ENCODE peak calls at places on chromosome 9, in nine cellular contexts. One of them, this sample, is unnamed.

GRCh38 chr9:96222132-96222531 is 79.8 kb downstream of the HSD17B3 start:
- DNase-seq in naive thymus-derived CD4-positive, alpha-beta T cell: no peak
- DNase-seq in prostate gland: no peak
- DNase-seq in MM.1S: no peak
- DNase-seq in lung: no peak
- DNase-seq in ovary: no peak
- DNase-seq in endothelial cell of umbilical vein: no peak
- DNase-seq in left ventricle myocardium inferior: no peak
- DNase-seq in heart right ventricle: no peak
- DNase-seq in this sample: no peak

GRCh38 chr9:34989946-34990635 is 546 bp downstream of the DNAJB5 start:
- DNase-seq in naive thymus-derived CD4-positive, alpha-beta T cell: peak; percentile 53
- DNase-seq in prostate gland: peak; percentile 27
- DNase-seq in MM.1S: peak; percentile 43
- DNase-seq in lung: no peak
- DNase-seq in ovary: peak; percentile 73
- DNase-seq in endothelial cell of umbilical vein: peak; percentile 69
- DNase-seq in left ventricle myocardium inferior: peak; percentile 62
- DNase-seq in heart right ventricle: peak; percentile 57
- DNase-seq in this sample: peak; percentile 63

GRCh38 chr9:38180631-38181030 is 111.6 kb upstream of the SHB start:
- DNase-seq in naive thymus-derived CD4-positive, alpha-beta T cell: no peak
- DNase-seq in prostate gland: no peak
- DNase-seq in MM.1S: no peak
- DNase-seq in lung: no peak
- DNase-seq in ovary: no peak
- DNase-seq in endothelial cell of umbilical vein: no peak
- DNase-seq in left ventricle myocardium inferior: no peak
- DNase-seq in heart right ventricle: no peak
- DNase-seq in this sample: no peak

GRCh38 chr9:137083418-137084004 is 3.3 kb upstream of the MAN1B1 start:
- DNase-seq in naive thymus-derived CD4-positive, alpha-beta T cell: no peak
- DNase-seq in prostate gland: no peak
- DNase-seq in MM.1S: no peak
- DNase-seq in lung: peak; percentile 43
- DNase-seq in ovary: peak; percentile 56
- DNase-seq in endothelial cell of umbilical vein: peak; percentile 79
- DNase-seq in left ventricle myocardium inferior: no peak
- DNase-seq in heart right ventricle: no peak
- DNase-seq in this sample: peak; percentile 42

GRCh38 chr9:117145811-117146490 is 268.9 kb downstream of the ASTN2 start:
- DNase-seq in naive thymus-derived CD4-positive, alpha-beta T cell: no peak
- DNase-seq in prostate gland: no peak
- DNase-seq in MM.1S: no peak
- DNase-seq in lung: no peak
- DNase-seq in ovary: no peak
- DNase-seq in endothelial cell of umbilical vein: no peak
- DNase-seq in left ventricle myocardium inferior: no peak
- DNase-seq in heart right ventricle: no peak
- DNase-seq in this sample: no peak

GRCh38 chr9:21465859-21466518 is 16.1 kb downstream of the IFNE start:
- DNase-seq in naive thymus-derived CD4-positive, alpha-beta T cell: peak; percentile 38
- DNase-seq in prostate gland: peak; percentile 18
- DNase-seq in MM.1S: peak; percentile 50
- DNase-seq in lung: no peak
- DNase-seq in ovary: no peak
- DNase-seq in endothelial cell of umbilical vein: peak; percentile 88
- DNase-seq in left ventricle myocardium inferior: no peak
- DNase-seq in heart right ventricle: no peak
- DNase-seq in this sample: no peak

GRCh38 chr9:137392232-137393007 is 30.5 kb downstream of the EXD3 start:
- DNase-seq in naive thymus-derived CD4-positive, alpha-beta T cell: no peak
- DNase-seq in prostate gland: no peak
- DNase-seq in MM.1S: no peak
- DNase-seq in lung: no peak
- DNase-seq in ovary: no peak
- DNase-seq in endothelial cell of umbilical vein: no peak
- DNase-seq in left ventricle myocardium inferior: no peak
- DNase-seq in heart right ventricle: no peak
- DNase-seq in this sample: no peak

GRCh38 chr9:115220339-115221009 is 102.5 kb upstream of the TNC start:
- DNase-seq in naive thymus-derived CD4-positive, alpha-beta T cell: no peak
- DNase-seq in prostate gland: no peak
- DNase-seq in MM.1S: no peak
- DNase-seq in lung: no peak
- DNase-seq in ovary: no peak
- DNase-seq in endothelial cell of umbilical vein: no peak
- DNase-seq in left ventricle myocardium inferior: no peak
- DNase-seq in heart right ventricle: no peak
- DNase-seq in this sample: no peak

GRCh38 chr9:72524820-72525539 is 3.6 kb downstream of the TMC1 start:
- DNase-seq in naive thymus-derived CD4-positive, alpha-beta T cell: no peak
- DNase-seq in prostate gland: peak; percentile 68
- DNase-seq in MM.1S: no peak
- DNase-seq in lung: no peak
- DNase-seq in ovary: no peak
- DNase-seq in endothelial cell of umbilical vein: peak; percentile 99
- DNase-seq in left ventricle myocardium inferior: no peak
- DNase-seq in heart right ventricle: no peak
- DNase-seq in this sample: peak; percentile 50

GRCh38 chr9:14303526-14303925 is 10.4 kb downstream of the NFIB start:
- DNase-seq in naive thymus-derived CD4-positive, alpha-beta T cell: no peak
- DNase-seq in prostate gland: no peak
- DNase-seq in MM.1S: no peak
- DNase-seq in lung: no peak
- DNase-seq in ovary: no peak
- DNase-seq in endothelial cell of umbilical vein: no peak
- DNase-seq in left ventricle myocardium inferior: no peak
- DNase-seq in heart right ventricle: no peak
- DNase-seq in this sample: no peak

GRCh38 chr9:97747201-97747965 is 50.2 kb upstream of the XPA start:
- DNase-seq in naive thymus-derived CD4-positive, alpha-beta T cell: no peak
- DNase-seq in prostate gland: no peak
- DNase-seq in MM.1S: no peak
- DNase-seq in lung: no peak
- DNase-seq in ovary: no peak
- DNase-seq in endothelial cell of umbilical vein: no peak
- DNase-seq in left ventricle myocardium inferior: no peak
- DNase-seq in heart right ventricle: no peak
- DNase-seq in this sample: no peak

GRCh38 chr9:133685653-133686504 is 49.7 kb downstream of the DBH start:
- DNase-seq in naive thymus-derived CD4-positive, alpha-beta T cell: no peak
- DNase-seq in prostate gland: no peak
- DNase-seq in MM.1S: no peak
- DNase-seq in lung: no peak
- DNase-seq in ovary: no peak
- DNase-seq in endothelial cell of umbilical vein: no peak
- DNase-seq in left ventricle myocardium inferior: peak; percentile 15
- DNase-seq in heart right ventricle: no peak
- DNase-seq in this sample: no peak

GRCh38 chr9:77738932-77739331 is 90.8 kb upstream of the GNA14 start:
- DNase-seq in naive thymus-derived CD4-positive, alpha-beta T cell: no peak
- DNase-seq in prostate gland: no peak
- DNase-seq in MM.1S: no peak
- DNase-seq in lung: no peak
- DNase-seq in ovary: no peak
- DNase-seq in endothelial cell of umbilical vein: no peak
- DNase-seq in left ventricle myocardium inferior: no peak
- DNase-seq in heart right ventricle: no peak
- DNase-seq in this sample: no peak

GRCh38 chr9:115369322-115369957 is 251.5 kb upstream of the TNC start:
- DNase-seq in naive thymus-derived CD4-positive, alpha-beta T cell: no peak
- DNase-seq in prostate gland: peak; percentile 6
- DNase-seq in MM.1S: no peak
- DNase-seq in lung: no peak
- DNase-seq in ovary: no peak
- DNase-seq in endothelial cell of umbilical vein: no peak
- DNase-seq in left ventricle myocardium inferior: peak; percentile 23
- DNase-seq in heart right ventricle: peak; percentile 17
- DNase-seq in this sample: no peak

GRCh38 chr9:6827370-6827949 is 69.7 kb downstream of the KDM4C start:
- DNase-seq in naive thymus-derived CD4-positive, alpha-beta T cell: peak; percentile 28
- DNase-seq in prostate gland: no peak
- DNase-seq in MM.1S: peak; percentile 40
- DNase-seq in lung: no peak
- DNase-seq in ovary: no peak
- DNase-seq in endothelial cell of umbilical vein: peak; percentile 69
- DNase-seq in left ventricle myocardium inferior: no peak
- DNase-seq in heart right ventricle: no peak
- DNase-seq in this sample: no peak

GRCh38 chr9:76423216-76424177 is 29.3 kb upstream of the RFK start:
- DNase-seq in naive thymus-derived CD4-positive, alpha-beta T cell: no peak
- DNase-seq in prostate gland: no peak
- DNase-seq in MM.1S: no peak
- DNase-seq in lung: no peak
- DNase-seq in ovary: no peak
- DNase-seq in endothelial cell of umbilical vein: no peak
- DNase-seq in left ventricle myocardium inferior: no peak
- DNase-seq in heart right ventricle: no peak
- DNase-seq in this sample: no peak

GRCh38 chr9:131986576-131986975 is 93.1 kb downstream of the MED27 start:
- DNase-seq in naive thymus-derived CD4-positive, alpha-beta T cell: no peak
- DNase-seq in prostate gland: no peak
- DNase-seq in MM.1S: no peak
- DNase-seq in lung: no peak
- DNase-seq in ovary: no peak
- DNase-seq in endothelial cell of umbilical vein: no peak
- DNase-seq in left ventricle myocardium inferior: no peak
- DNase-seq in heart right ventricle: no peak
- DNase-seq in this sample: no peak

GRCh38 chr9:7394007-7394774 is 405.4 kb downstream of the DMAC1 start:
- DNase-seq in naive thymus-derived CD4-positive, alpha-beta T cell: no peak
- DNase-seq in prostate gland: no peak
- DNase-seq in MM.1S: no peak
- DNase-seq in lung: no peak
- DNase-seq in ovary: no peak
- DNase-seq in endothelial cell of umbilical vein: no peak
- DNase-seq in left ventricle myocardium inferior: no peak
- DNase-seq in heart right ventricle: no peak
- DNase-seq in this sample: no peak

GRCh38 chr9:90000925-90001324 is 396.1 kb downstream of the GADD45G start:
- DNase-seq in naive thymus-derived CD4-positive, alpha-beta T cell: no peak
- DNase-seq in prostate gland: no peak
- DNase-seq in MM.1S: no peak
- DNase-seq in lung: no peak
- DNase-seq in ovary: no peak
- DNase-seq in endothelial cell of umbilical vein: no peak
- DNase-seq in left ventricle myocardium inferior: no peak
- DNase-seq in heart right ventricle: no peak
- DNase-seq in this sample: no peak

GRCh38 chr9:70902705-70903131 is 218.7 kb downstream of the TRPM3 start:
- DNase-seq in naive thymus-derived CD4-positive, alpha-beta T cell: no peak
- DNase-seq in prostate gland: no peak
- DNase-seq in MM.1S: no peak
- DNase-seq in lung: no peak
- DNase-seq in ovary: no peak
- DNase-seq in endothelial cell of umbilical vein: peak; percentile 87
- DNase-seq in left ventricle myocardium inferior: no peak
- DNase-seq in heart right ventricle: no peak
- DNase-seq in this sample: no peak

GRCh38 chr9:69380811-69381210 is 55.8 kb downstream of the ENTREP1 start:
- DNase-seq in naive thymus-derived CD4-positive, alpha-beta T cell: no peak
- DNase-seq in prostate gland: no peak
- DNase-seq in MM.1S: no peak
- DNase-seq in lung: no peak
- DNase-seq in ovary: no peak
- DNase-seq in endothelial cell of umbilical vein: no peak
- DNase-seq in left ventricle myocardium inferior: no peak
- DNase-seq in heart right ventricle: no peak
- DNase-seq in this sample: no peak

GRCh38 chr9:69637801-69638200 is 34.4 kb downstream of the APBA1 start:
- DNase-seq in naive thymus-derived CD4-positive, alpha-beta T cell: no peak
- DNase-seq in prostate gland: no peak
- DNase-seq in MM.1S: no peak
- DNase-seq in lung: no peak
- DNase-seq in ovary: no peak
- DNase-seq in endothelial cell of umbilical vein: peak; percentile 16
- DNase-seq in left ventricle myocardium inferior: no peak
- DNase-seq in heart right ventricle: no peak
- DNase-seq in this sample: no peak

GRCh38 chr9:126805546-126806262 is 864 bp downstream of the ZBTB43 start:
- DNase-seq in naive thymus-derived CD4-positive, alpha-beta T cell: peak; percentile 54
- DNase-seq in prostate gland: no peak
- DNase-seq in MM.1S: peak; percentile 87
- DNase-seq in lung: peak; percentile 81
- DNase-seq in ovary: no peak
- DNase-seq in endothelial cell of umbilical vein: peak; percentile 33
- DNase-seq in left ventricle myocardium inferior: peak; percentile 61
- DNase-seq in heart right ventricle: peak; percentile 56
- DNase-seq in this sample: peak; percentile 74

GRCh38 chr9:129864991-129865647 is 29.9 kb downstream of the USP20 start:
- DNase-seq in naive thymus-derived CD4-positive, alpha-beta T cell: no peak
- DNase-seq in prostate gland: no peak
- DNase-seq in MM.1S: no peak
- DNase-seq in lung: no peak
- DNase-seq in ovary: no peak
- DNase-seq in endothelial cell of umbilical vein: no peak
- DNase-seq in left ventricle myocardium inferior: no peak
- DNase-seq in heart right ventricle: no peak
- DNase-seq in this sample: no peak
- H3K36me3 ChIP-seq in naive thymus-derived CD4-positive, alpha-beta T cell: peaks cover 5% of the 10 kb centered on the region
- H3K36me3 ChIP-seq in prostate gland: no peaks in the 10 kb centered on the region
- H3K36me3 ChIP-seq in MM.1S: no peaks in the 10 kb centered on the region
- H3K36me3 ChIP-seq in lung: peaks cover 60% of the 10 kb centered on the region
- H3K36me3 ChIP-seq in ovary: no peaks in the 10 kb centered on the region
- H3K36me3 ChIP-seq in endothelial cell of umbilical vein: peaks cover 3% of the 10 kb centered on the region
- H3K36me3 ChIP-seq in left ventricle myocardium inferior: peaks cover 67% of the 10 kb centered on the region
- H3K36me3 ChIP-seq in heart right ventricle: no peaks in the 10 kb centered on the region
- H3K36me3 ChIP-seq in this sample: peaks cover 22% of the 10 kb centered on the region

GRCh38 chr9:128532581-128532980 is 19.8 kb upstream of the SPTAN1 start:
- DNase-seq in naive thymus-derived CD4-positive, alpha-beta T cell: no peak
- DNase-seq in prostate gland: no peak
- DNase-seq in MM.1S: no peak
- DNase-seq in lung: no peak
- DNase-seq in ovary: no peak
- DNase-seq in endothelial cell of umbilical vein: no peak
- DNase-seq in left ventricle myocardium inferior: no peak
- DNase-seq in heart right ventricle: no peak
- DNase-seq in this sample: no peak
- H3K36me3 ChIP-seq in naive thymus-derived CD4-positive, alpha-beta T cell: peaks cover 12% of the 10 kb centered on the region
- H3K36me3 ChIP-seq in prostate gland: peaks cover 6% of the 10 kb centered on the region
- H3K36me3 ChIP-seq in MM.1S: no peaks in the 10 kb centered on the region
- H3K36me3 ChIP-seq in lung: peaks cover 36% of the 10 kb centered on the region
- H3K36me3 ChIP-seq in ovary: no peaks in the 10 kb centered on the region
- H3K36me3 ChIP-seq in endothelial cell of umbilical vein: peaks cover 2% of the 10 kb centered on the region
- H3K36me3 ChIP-seq in left ventricle myocardium inferior: peaks cover 91% of the 10 kb centered on the region
- H3K36me3 ChIP-seq in heart right ventricle: no peaks in the 10 kb centered on the region
- H3K36me3 ChIP-seq in this sample: peaks cover 44% of the 10 kb centered on the region

GRCh38 chr9:87639949-87640348 is 86.0 kb upstream of the CTSL start:
- DNase-seq in naive thymus-derived CD4-positive, alpha-beta T cell: no peak
- DNase-seq in prostate gland: no peak
- DNase-seq in MM.1S: no peak
- DNase-seq in lung: no peak
- DNase-seq in ovary: no peak
- DNase-seq in endothelial cell of umbilical vein: no peak
- DNase-seq in left ventricle myocardium inferior: no peak
- DNase-seq in heart right ventricle: no peak
- DNase-seq in this sample: no peak
- H3K36me3 ChIP-seq in naive thymus-derived CD4-positive, alpha-beta T cell: no peaks in the 10 kb centered on the region
- H3K36me3 ChIP-seq in prostate gland: no peaks in the 10 kb centered on the region
- H3K36me3 ChIP-seq in MM.1S: no peaks in the 10 kb centered on the region
- H3K36me3 ChIP-seq in lung: peaks cover 5% of the 10 kb centered on the region
- H3K36me3 ChIP-seq in ovary: no peaks in the 10 kb centered on the region
- H3K36me3 ChIP-seq in endothelial cell of umbilical vein: peaks cover 9% of the 10 kb centered on the region
- H3K36me3 ChIP-seq in left ventricle myocardium inferior: no peaks in the 10 kb centered on the region
- H3K36me3 ChIP-seq in heart right ventricle: no peaks in the 10 kb centered on the region
- H3K36me3 ChIP-seq in this sample: no peaks in the 10 kb centered on the region

GRCh38 chr9:110068212-110068611 is 139.7 kb downstream of the C9orf152 start:
- DNase-seq in naive thymus-derived CD4-positive, alpha-beta T cell: no peak
- DNase-seq in prostate gland: no peak
- DNase-seq in MM.1S: no peak
- DNase-seq in lung: no peak
- DNase-seq in ovary: no peak
- DNase-seq in endothelial cell of umbilical vein: no peak
- DNase-seq in left ventricle myocardium inferior: no peak
- DNase-seq in heart right ventricle: no peak
- DNase-seq in this sample: no peak
- H3K36me3 ChIP-seq in naive thymus-derived CD4-positive, alpha-beta T cell: no peaks in the 10 kb centered on the region
- H3K36me3 ChIP-seq in prostate gland: no peaks in the 10 kb centered on the region
- H3K36me3 ChIP-seq in MM.1S: peaks cover 13% of the 10 kb centered on the region
- H3K36me3 ChIP-seq in lung: no peaks in the 10 kb centered on the region
- H3K36me3 ChIP-seq in ovary: no peaks in the 10 kb centered on the region
- H3K36me3 ChIP-seq in endothelial cell of umbilical vein: peaks cover 4% of the 10 kb centered on the region
- H3K36me3 ChIP-seq in left ventricle myocardium inferior: no peaks in the 10 kb centered on the region
- H3K36me3 ChIP-seq in heart right ventricle: no peaks in the 10 kb centered on the region
- H3K36me3 ChIP-seq in this sample: no peaks in the 10 kb centered on the region